ENCODE peak calls at places on chromosomes 5 and 9, in seven cellular contexts. X is GM12878, K is HepG2, V is HCT116, Q is SK-N-SH, N is H1, W is K562. F is an unnamed sample.

GRCh38 chr9:104092192-104092591 is 1.9 kb upstream of the SMC2 start:
- DNase-seq in X (no peak), K (no peak), V (no peak), Q (no peak), N (no peak), W (no peak), F (no peak)

GRCh38 chr9:137433916-137434431 is 7.2 kb downstream of the ENTPD8 start:
- DNase-seq in X (no peak), K (no peak), V (no peak), Q (no peak), N (no peak), W (no peak), F (no peak)

GRCh38 chr5:40428129-40428528 is 251.6 kb upstream of the PTGER4 start:
- DNase-seq in X (no peak), K (no peak), V (no peak), Q (no peak), N (no peak), W (no peak), F (no peak)

GRCh38 chr5:179914032-179914755 is 6.5 kb upstream of the TBC1D9B start:
- DNase-seq in X (no peak), K (peak; percentile 34), V (no peak), Q (no peak), N (no peak), W (no peak), F (peak; percentile 78)

GRCh38 chr5:137521246-137521645 is 22.1 kb upstream of the SPOCK1 start:
- DNase-seq in X (no peak), K (no peak), V (no peak), Q (no peak), N (no peak), W (no peak), F (no peak)

GRCh38 chr5:91443028-91443427 is 59.9 kb upstream of the ARRDC3 start:
- DNase-seq in X (no peak), K (no peak), V (no peak), Q (no peak), N (no peak), W (no peak), F (no peak)

GRCh38 chr5:140633081-140633471 is at the start of gene CD14:
- DNase-seq in X (no peak), K (peak; percentile 53), V (no peak), Q (no peak), N (no peak), W (no peak), F (peak; percentile 61)

GRCh38 chr5:68770566-68770965 is 323.2 kb upstream of the SLC30A5 start:
- DNase-seq in X (no peak), K (no peak), V (no peak), Q (no peak), N (no peak), W (no peak), F (no peak)

GRCh38 chr5:155676967-155677366 is 650.0 kb upstream of the SGCD start:
- DNase-seq in X (no peak), K (no peak), V (no peak), Q (no peak), N (no peak), W (no peak), F (no peak)

GRCh38 chr5:96493189-96493790 is 60.2 kb upstream of the PCSK1 start:
- DNase-seq in X (no peak), K (no peak), V (no peak), Q (no peak), N (no peak), W (no peak), F (no peak)

GRCh38 chr9:13049223-13049622 is 230.3 kb downstream of the MPDZ start:
- DNase-seq in X (no peak), K (no peak), V (no peak), Q (no peak), N (no peak), W (no peak), F (no peak)

GRCh38 chr5:74950836-74951515 is 84.8 kb upstream of the FAM169A start:
- DNase-seq in X (no peak), K (no peak), V (no peak), Q (no peak), N (no peak), W (no peak), F (no peak)

GRCh38 chr9:114989600-114990410 is 59.4 kb upstream of the TNFSF8 start:
- DNase-seq in X (peak; percentile 17), K (no peak), V (no peak), Q (no peak), N (no peak), W (no peak), F (no peak)

GRCh38 chr9:72038408-72038807 is 22.0 kb downstream of the C9orf57 start:
- DNase-seq in X (no peak), K (no peak), V (no peak), Q (no peak), N (no peak), W (no peak), F (no peak)

GRCh38 chr9:33125441-33125840 is 41.7 kb downstream of the B4GALT1 start:
- DNase-seq in X (no peak), K (no peak), V (no peak), Q (no peak), N (no peak), W (no peak), F (no peak)

GRCh38 chr9:71286146-71286545 is 164.7 kb upstream of the TRPM3 start:
- DNase-seq in X (no peak), K (no peak), V (no peak), Q (no peak), N (no peak), W (no peak), F (no peak)

GRCh38 chr5:107687404-107687803 is 16.7 kb upstream of the EFNA5 start:
- DNase-seq in X (no peak), K (no peak), V (no peak), Q (no peak), N (no peak), W (no peak), F (no peak)

GRCh38 chr5:81167078-81167477 is 66.0 kb upstream of the CKMT2 start:
- DNase-seq in X (no peak), K (no peak), V (no peak), Q (no peak), N (no peak), W (no peak), F (no peak)
- TF ChIP-seq JUND in X (no peak), K (no peak), V (no peak), Q (no peak), N (no peak), W (no peak), F (no peak)

GRCh38 chr5:149345892-149346222 is 558 bp downstream of the GRPEL2 start:
- DNase-seq in X (no peak), K (no peak), V (no peak), Q (no peak), N (no peak), W (no peak), F (peak; percentile 72)
- TF ChIP-seq JUND in X (no peak), K (no peak), V (no peak), Q (no peak), N (no peak), W (no peak), F (no peak)

GRCh38 chr9:96565684-96566360 is 53.8 kb downstream of the CDC14B start:
- DNase-seq in X (no peak), K (no peak), V (no peak), Q (no peak), N (no peak), W (no peak), F (no peak)
- TF ChIP-seq JUND in X (no peak), K (no peak), V (no peak), Q (no peak), N (no peak), W (no peak), F (no peak)

DNA sequence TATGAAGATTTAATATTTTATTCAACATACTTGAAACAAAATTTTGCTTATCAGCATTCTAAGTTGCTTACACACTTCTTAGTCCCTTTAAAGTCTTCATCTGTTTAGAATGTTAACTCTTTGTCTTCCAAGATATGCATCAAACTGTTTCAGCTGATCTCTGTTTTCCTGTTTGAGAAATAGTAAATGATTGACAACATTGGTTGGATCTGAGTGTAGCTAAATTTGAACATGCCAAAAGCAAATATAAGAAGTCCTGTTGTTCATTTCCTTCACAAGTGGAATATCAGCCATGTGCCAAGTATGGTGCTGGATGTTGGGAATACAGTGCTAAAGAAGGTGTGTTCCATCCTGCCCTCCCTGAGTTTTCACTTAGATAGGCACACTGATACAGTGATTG is 430.4 kb downstream of the EBF1 start:
- DNase-seq in X (no peak), K (no peak), V (no peak), Q (no peak), N (no peak), W (no peak), F (no peak)
- TF ChIP-seq JUND in X (no peak), K (no peak), V (no peak), Q (no peak), N (no peak), W (no peak), F (no peak)

GRCh38 chr9:3855601-3856328 is 330.0 kb upstream of the RFX3 start:
- DNase-seq in X (no peak), K (no peak), V (no peak), Q (no peak), N (no peak), W (no peak), F (no peak)

GRCh38 chr9:3858961-3859360 is 333.2 kb upstream of the RFX3 start:
- DNase-seq in X (no peak), K (no peak), V (no peak), Q (no peak), N (no peak), W (no peak), F (no peak)

GRCh38 chr9:3857673-3858072 is 331.9 kb upstream of the RFX3 start:
- DNase-seq in X (no peak), K (no peak), V (no peak), Q (no peak), N (no peak), W (no peak), F (no peak)

GRCh38 chr9:3852545-3852944 is 326.7 kb upstream of the RFX3 start:
- DNase-seq in X (no peak), K (no peak), V (no peak), Q (no peak), N (no peak), W (no peak), F (no peak)

DNA sequence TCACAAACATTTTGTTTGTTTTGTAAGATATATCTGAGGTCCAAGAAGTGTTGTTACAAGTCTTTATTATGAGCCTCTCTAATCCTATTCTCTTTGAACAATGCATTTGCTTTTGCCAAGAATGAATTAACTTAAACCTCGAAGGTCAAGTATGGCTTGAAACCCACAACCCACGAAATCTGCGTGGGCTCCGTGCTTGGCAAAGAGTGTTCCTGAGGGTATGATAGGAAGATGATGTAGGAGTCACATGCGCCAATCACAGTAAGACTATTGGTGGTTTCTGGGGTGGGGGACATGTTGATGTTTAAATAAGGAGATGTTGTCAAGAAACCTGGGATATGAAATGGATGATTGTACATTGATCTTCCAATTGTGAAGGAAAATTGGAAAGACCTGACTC is 330.8 kb upstream of the RFX3 start:
- DNase-seq in X (no peak), K (no peak), V (no peak), Q (no peak), N (no peak), W (no peak), F (no peak)
- TF ChIP-seq JUND in X (no peak), K (no peak), V (no peak), Q (no peak), N (no peak), W (no peak), F (no peak)